ENCODE peak calls at places on chromosome 4, in five cellular contexts. I, Z, O, F and N are unnamed samples.
A peak's percentile ranks its signal among the peaks of the same experiment; 100 is the strongest.

GRCh38 chr4:28536124-28536523 is 1675.5 kb downstream of the STIM2 start:
- DNase-seq in I (no peak), Z (no peak), O (no peak), F (no peak), N (no peak)

GRCh38 chr4:83390965-83391364 is 56.3 kb upstream of the HPSE start:
- DNase-seq in I (no peak), Z (no peak), O (no peak), F (no peak), N (peak; percentile 43)

GRCh38 chr4:125928652-125929051 is 613.9 kb downstream of the FAT4 start:
- DNase-seq in I (no peak), Z (no peak), O (no peak), F (no peak), N (peak; percentile 49)

GRCh38 chr4:7511509-7511908 is 76.8 kb upstream of the PSAPL1 start:
- DNase-seq in I (no peak), Z (no peak), O (no peak), F (no peak), N (no peak)

GRCh38 chr4:120709986-120710385 is 212.5 kb downstream of the PRDM5 start:
- DNase-seq in I (no peak), Z (peak; percentile 20), O (peak; percentile 70), F (peak; percentile 77), N (no peak)

GRCh38 chr4:38621004-38621684 is 42.9 kb upstream of the KLF3 start:
- DNase-seq in I (peak; percentile 71), Z (peak; percentile 95), O (peak; percentile 87), F (peak; percentile 97), N (no peak)

GRCh38 chr4:2222838-2223237 is 19.1 kb downstream of the HAUS3 start:
- DNase-seq in I (no peak), Z (no peak), O (no peak), F (no peak), N (peak; percentile 68)

GRCh38 chr4:70559216-70559830 is 32.7 kb upstream of the AMBN start:
- DNase-seq in I (peak; percentile 59), Z (peak; percentile 34), O (peak; percentile 34), F (peak; percentile 62), N (peak; percentile 79)

GRCh38 chr4:40525811-40526598 is 103.7 kb downstream of the RBM47 start:
- DNase-seq in I (peak; percentile 63), Z (peak; percentile 54), O (peak; percentile 88), F (peak; percentile 90), N (peak; percentile 72)

GRCh38 chr4:176656108-176656507 is 136.6 kb downstream of the VEGFC start:
- DNase-seq in I (no peak), Z (no peak), O (no peak), F (no peak), N (no peak)

GRCh38 chr4:81912420-81912819 is 440.7 kb upstream of the RASGEF1B start:
- DNase-seq in I (no peak), Z (no peak), O (no peak), F (no peak), N (no peak)

GRCh38 chr4:118865091-118865708 is 23.5 kb upstream of the SYNPO2 start:
- DNase-seq in I (peak; percentile 26), Z (peak; percentile 78), O (peak; percentile 64), F (peak; percentile 66), N (peak; percentile 79)
- TF ChIP-seq CTCF in I (peak; percentile 59), Z (peak; percentile 89), O (peak; percentile 63), F (peak; percentile 51), N (peak; percentile 81)

GRCh38 chr4:72111863-72112262 is 80.1 kb downstream of the NPFFR2 start:
- DNase-seq in I (no peak), Z (no peak), O (no peak), F (no peak), N (no peak)
- H3K9ac ChIP-seq in I (no peak overlapping the region), Z (no peak overlapping the region), O (no peak overlapping the region), F (no peak overlapping the region), N (no peak overlapping the region)

GRCh38 chr4:101669832-101670188 is 120.7 kb upstream of the BANK1 start:
- DNase-seq in I (no peak), Z (no peak), O (no peak), F (no peak), N (no peak)

GRCh38 chr4:101667348-101667747 is 123.2 kb upstream of the BANK1 start:
- DNase-seq in I (no peak), Z (no peak), O (no peak), F (peak; percentile 3), N (no peak)

GRCh38 chr4:101670897-101671296 is 119.6 kb upstream of the BANK1 start:
- DNase-seq in I (no peak), Z (no peak), O (no peak), F (no peak), N (no peak)

GRCh38 chr4:101670370-101670769 is 120.2 kb upstream of the BANK1 start:
- DNase-seq in I (no peak), Z (no peak), O (no peak), F (no peak), N (no peak)

DNA sequence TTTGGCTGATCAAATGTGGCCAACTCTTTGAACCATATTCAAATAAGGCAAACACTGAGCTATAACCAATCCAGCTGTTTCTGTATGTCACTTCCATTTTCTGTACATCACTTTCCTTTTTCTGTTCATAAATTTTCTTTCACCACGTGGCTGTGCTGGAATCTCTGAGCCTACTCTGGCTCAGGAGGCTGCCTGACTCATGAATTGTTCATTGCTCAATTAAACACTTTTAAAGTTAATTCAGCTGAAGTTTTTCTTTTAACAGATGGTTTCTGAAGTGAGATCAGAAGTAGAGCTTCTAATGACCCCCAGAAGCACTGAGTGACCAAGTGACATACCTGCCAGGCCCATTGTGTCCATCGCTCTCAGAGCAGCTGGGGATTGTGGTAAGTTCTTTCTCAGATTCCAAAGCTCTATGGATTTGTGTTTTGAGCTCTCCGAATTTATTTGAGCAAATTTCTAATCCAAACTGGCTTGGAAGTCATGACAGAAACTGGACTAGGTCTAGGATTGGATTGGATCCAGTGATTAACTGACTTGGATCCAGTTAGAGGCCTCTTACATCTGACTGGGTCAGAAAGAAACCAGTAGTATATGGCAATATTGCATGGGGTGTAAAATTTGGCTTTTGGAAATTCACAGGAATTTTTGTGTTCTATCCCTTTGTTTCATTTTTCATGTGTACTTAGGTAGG is 121.2 kb upstream of the BANK1 start:
- DNase-seq in I (no peak), Z (no peak), O (no peak), F (no peak), N (no peak)
- TF ChIP-seq CTCF in I (no peak), Z (no peak), O (no peak), F (no peak), N (no peak)

DNA sequence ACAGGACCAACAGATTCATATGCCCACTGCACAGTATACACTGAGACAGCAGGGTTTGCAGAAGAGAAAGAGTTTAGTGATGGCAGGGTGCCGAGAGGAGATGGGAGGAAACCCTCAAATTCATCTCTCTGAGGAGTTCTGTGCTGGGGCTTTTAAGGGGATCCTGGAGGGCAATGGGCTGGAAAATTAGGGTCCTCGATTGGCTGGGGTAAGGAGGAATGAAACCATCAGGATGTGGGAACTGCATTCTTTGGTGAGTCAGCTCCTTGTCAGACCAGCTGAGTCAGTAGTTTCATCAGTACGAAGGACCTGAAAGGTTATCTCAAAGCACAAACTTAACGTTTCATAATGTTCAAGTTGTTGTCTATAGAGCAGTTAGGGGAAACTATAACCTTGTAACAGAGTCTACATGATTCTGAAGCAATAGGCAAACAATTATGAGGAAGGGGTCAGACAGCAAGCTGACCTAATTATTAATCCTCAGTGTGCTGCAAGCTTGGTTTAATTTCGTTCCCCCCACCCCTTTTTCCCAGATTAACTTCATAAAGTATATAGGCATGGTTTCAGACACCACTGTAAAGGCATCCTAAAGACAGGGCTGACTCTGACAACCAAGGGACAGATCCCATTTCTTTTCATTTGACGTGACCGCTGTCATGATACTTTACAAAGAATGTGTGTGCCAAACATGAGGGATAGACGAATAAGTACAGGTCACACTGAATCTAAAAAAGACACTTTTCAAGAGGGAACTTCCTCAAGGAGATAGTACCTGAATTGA is 1.5 kb upstream of the MSMO1 start:
- DNase-seq in I (peak; percentile 28), Z (peak; percentile 88), O (peak; percentile 93), F (peak; percentile 80), N (peak; percentile 59)
- H3K9ac ChIP-seq in I (no peak overlapping the region), Z (peak overlapping the region; percentile 64), O (no peak overlapping the region), F (no peak overlapping the region), N (peak overlapping the region; percentile 94)

DNA sequence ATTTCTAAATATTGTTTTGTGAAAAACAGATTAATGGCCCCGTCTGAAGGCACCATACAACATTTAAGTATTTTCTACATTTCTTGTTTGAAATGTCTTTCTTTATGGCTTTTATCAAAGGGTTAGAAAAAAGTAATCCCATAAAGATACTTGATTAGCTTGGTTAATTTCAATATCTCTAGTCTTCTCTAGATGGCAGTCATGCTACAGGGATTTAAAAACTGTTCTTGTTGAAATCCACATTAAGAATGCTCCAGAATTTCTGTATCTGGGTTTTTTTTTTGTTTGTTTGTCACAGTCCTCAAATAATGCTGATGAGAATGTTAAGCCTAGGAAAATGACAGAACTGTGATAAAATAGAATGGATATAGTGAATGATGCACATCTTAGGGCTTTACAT is 109.0 kb upstream of the AADAT start:
- DNase-seq in I (no peak), Z (no peak), O (no peak), F (no peak), N (no peak)
- TF ChIP-seq CTCF in I (no peak), Z (peak; percentile 62), O (peak; percentile 11), F (no peak), N (peak; percentile 64)

GRCh38 chr4:138238521-138239292 is 3.4 kb downstream of the SLC7A11 start:
- DNase-seq in I (no peak), Z (no peak), O (no peak), F (no peak), N (no peak)
- H3K9ac ChIP-seq in I (peak overlapping the region; percentile 78), Z (no peak overlapping the region), O (peak overlapping the region; percentile 60), F (no peak overlapping the region), N (no peak overlapping the region)

DNA sequence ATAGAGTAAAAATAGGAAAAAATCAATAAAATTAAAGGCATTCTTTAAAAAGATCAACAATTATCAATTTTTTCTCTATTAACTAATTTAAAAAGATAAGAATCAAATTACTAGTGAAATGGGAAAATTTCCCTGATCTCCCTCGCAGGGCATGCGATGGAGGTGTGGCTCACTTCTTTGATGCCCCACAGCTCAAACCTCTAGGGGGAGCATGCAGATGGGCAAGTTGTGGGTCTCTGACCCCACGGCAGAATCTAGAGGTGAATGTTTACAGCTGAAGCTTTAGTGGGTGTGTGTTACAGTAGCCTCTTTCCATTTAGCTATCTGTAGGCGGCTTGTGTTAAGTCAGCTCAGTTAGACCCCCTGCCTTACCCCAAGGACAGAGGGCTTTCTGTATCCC is 1348.8 kb downstream of the PCDH18 start:
- DNase-seq in I (no peak), Z (no peak), O (no peak), F (no peak), N (peak; percentile 66)
- TF ChIP-seq CTCF in I (no peak), Z (no peak), O (no peak), F (no peak), N (peak; percentile 63)